ENCODE peak calls at places on chromosomes 16 and 17, in seven cellular contexts. V, R, P, J, Z, O and D are unnamed samples.

GRCh38 chr16:66728117-66728787 is 23.2 kb downstream of the DYNC1LI2 start:
- DNase-seq in P (no peak), R (no peak), O (no peak), V (no peak), J (no peak), Z (peak; percentile 61), D (peak; percentile 80)

GRCh38 chr17:57532556-57532955 is 212.5 kb downstream of the CCDC182 start:
- DNase-seq in O (no peak), V (no peak), R (no peak), J (no peak), P (no peak), Z (no peak), D (no peak)

GRCh38 chr16:71542377-71542776 is 16.2 kb downstream of the CHST4 start:
- DNase-seq in J (peak; percentile 87), O (peak; percentile 0), Z (no peak), P (peak; percentile 71), R (peak; percentile 12), V (peak; percentile 42), D (peak; percentile 14)

GRCh38 chr17:73551144-73551543 is 93.1 kb downstream of the SDK2 start:
- DNase-seq in P (no peak), V (no peak), J (no peak), R (no peak), Z (no peak), O (no peak), D (no peak)

GRCh38 chr17:59355030-59355694 is 23.7 kb downstream of the YPEL2 start:
- DNase-seq in J (no peak), R (no peak), P (no peak), V (no peak), O (no peak), Z (no peak), D (no peak)

GRCh38 chr17:44146375-44147346 is 4.9 kb downstream of the HROB start:
- DNase-seq in Z (no peak), V (no peak), O (no peak), R (no peak), J (no peak), P (no peak), D (no peak)

GRCh38 chr16:46649571-46649970 is 28.4 kb upstream of the SHCBP1 start:
- DNase-seq in O (no peak), J (no peak), P (no peak), R (no peak), Z (peak; percentile 86), V (no peak), D (no peak)

GRCh38 chr17:63850401-63850800 is 7.9 kb upstream of the SMARCD2 start:
- DNase-seq in R (no peak), O (no peak), J (no peak), V (no peak), P (no peak), Z (no peak), D (no peak)

GRCh38 chr16:88527186-88527936 is 42.8 kb upstream of the ZC3H18 start:
- DNase-seq in P (peak; percentile 83), J (peak; percentile 86), Z (peak; percentile 90), V (peak; percentile 84), R (peak; percentile 36), O (no peak), D (peak; percentile 87)